ENCODE peak calls at places on chromosomes 5 and 9, in four cellular contexts. I is neural progenitor cell, K is cardiac muscle cell, Z is PC-9. V is an unnamed sample.
A peak's percentile ranks its signal among the peaks of the same experiment; 100 is the strongest.

GRCh38 chr5:36897616-36898015 is 21.0 kb downstream of the NIPBL start:
- DNase-seq in Z (no peak), I (no peak), K (no peak), V (no peak)

GRCh38 chr5:73030995-73031394 is 75.2 kb downstream of the FCHO2 start:
- DNase-seq in I (peak; percentile 53), Z (peak; percentile 63), K (peak; percentile 39), V (no peak)

GRCh38 chr9:3699868-3700267 is 174.1 kb upstream of the RFX3 start:
- DNase-seq in I (no peak), K (no peak), Z (no peak), V (peak; percentile 69)

GRCh38 chr5:169081008-169081724 is 219.8 kb downstream of the SLIT3 start:
- DNase-seq in I (no peak), K (no peak), Z (no peak), V (no peak)

GRCh38 chr5:172743112-172743959 is 27.7 kb downstream of the DUSP1 start:
- DNase-seq in K (no peak), Z (no peak), I (no peak), V (no peak)

GRCh38 chr9:100492952-100493351 is 20.0 kb downstream of the TMEFF1 start:
- DNase-seq in K (no peak), Z (no peak), I (no peak), V (no peak)

GRCh38 chr5:149207821-149208220 is 63.8 kb upstream of the AFAP1L1 start:
- DNase-seq in I (no peak), Z (no peak), K (no peak), V (no peak)

GRCh38 chr9:2053883-2054845 is 39.0 kb downstream of the SMARCA2 start:
- DNase-seq in I (no peak), K (no peak), Z (no peak), V (no peak)

GRCh38 chr5:130337179-130337888 is 433.1 kb downstream of the CHSY3 start:
- DNase-seq in Z (no peak), K (no peak), I (no peak), V (no peak)

GRCh38 chr9:103798620-103799019 is 295.5 kb upstream of the SMC2 start:
- DNase-seq in K (no peak), Z (no peak), I (no peak), V (no peak)

GRCh38 chr5:9927106-9927505 is 297.0 kb upstream of the TAS2R1 start:
- DNase-seq in K (no peak), I (peak; percentile 45), Z (no peak), V (no peak)

GRCh38 chr9:98045234-98046160 is 11.0 kb upstream of the NANS start:
- DNase-seq in I (no peak), K (no peak), Z (no peak), V (peak; percentile 94)

GRCh38 chr5:7185742-7186141 is 210.2 kb upstream of the ADCY2 start:
- DNase-seq in K (no peak), I (no peak), Z (no peak), V (no peak)

GRCh38 chr5:138752951-138753793 is at the start of gene CTNNA1:
- DNase-seq in I (peak; percentile 92), Z (peak; percentile 89), K (peak; percentile 81), V (no peak)

GRCh38 chr5:141100243-141100805 is at the start of gene PCDHB3:
- DNase-seq in Z (no peak), I (no peak), K (no peak), V (no peak)

GRCh38 chr5:52356311-52356918 is 431.3 kb upstream of the ITGA1 start:
- DNase-seq in K (peak; percentile 26), Z (no peak), I (peak; percentile 40), V (peak; percentile 8)

GRCh38 chr5:107783551-107783950 is 112.8 kb upstream of the EFNA5 start:
- DNase-seq in Z (no peak), K (no peak), I (no peak), V (no peak)

GRCh38 chr9:16321461-16322119 is 548.9 kb downstream of the BNC2 start:
- DNase-seq in Z (no peak), I (peak; percentile 32), K (no peak), V (no peak)

GRCh38 chr5:96896806-96897205 is 20.5 kb downstream of the ERAP2 start:
- DNase-seq in Z (no peak), I (no peak), K (no peak), V (no peak)

DNA sequence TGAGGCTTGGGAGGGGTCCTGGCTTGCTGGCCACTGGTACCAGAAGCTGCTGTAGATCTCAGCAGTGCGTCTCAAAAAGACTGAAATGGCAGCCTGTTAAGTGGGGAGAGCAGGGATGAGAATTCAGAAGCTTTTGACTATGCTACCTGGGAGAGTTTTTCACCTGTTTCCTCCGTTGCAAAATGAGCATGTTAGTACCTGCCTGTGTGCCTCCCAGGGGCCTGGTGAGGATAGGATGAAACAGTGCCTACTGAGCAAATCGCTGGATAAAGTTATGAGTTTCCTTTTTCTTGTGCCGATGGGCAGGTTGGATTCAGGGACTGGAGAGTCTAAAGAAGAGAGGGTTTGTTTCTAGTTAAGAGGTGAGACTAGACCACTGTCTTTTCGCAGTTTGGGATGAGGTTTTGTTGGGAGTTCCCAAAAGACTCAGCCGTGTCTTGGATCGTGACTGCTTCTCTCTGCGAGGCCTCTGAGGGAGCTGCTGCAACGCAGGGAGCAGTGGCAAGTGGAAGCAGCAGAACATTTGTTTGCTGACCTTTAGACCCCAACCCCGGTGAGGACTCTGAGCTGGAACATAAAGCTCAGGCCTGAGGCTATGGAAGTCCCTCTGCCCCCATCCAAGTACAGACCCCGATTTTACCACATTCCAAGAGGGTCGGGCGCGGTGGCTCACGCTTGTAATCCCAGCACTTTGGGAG is 1.4 kb downstream of the RALGPS1 start:
- DNase-seq in Z (peak; percentile 4), I (no peak), K (no peak), V (no peak)
- H3K4me3 ChIP-seq in Z (peak overlapping the region; percentile 61), I (peak overlapping the region; percentile 60), K (peak overlapping the region; percentile 69), V (peak overlapping the region; percentile 59)

DNA sequence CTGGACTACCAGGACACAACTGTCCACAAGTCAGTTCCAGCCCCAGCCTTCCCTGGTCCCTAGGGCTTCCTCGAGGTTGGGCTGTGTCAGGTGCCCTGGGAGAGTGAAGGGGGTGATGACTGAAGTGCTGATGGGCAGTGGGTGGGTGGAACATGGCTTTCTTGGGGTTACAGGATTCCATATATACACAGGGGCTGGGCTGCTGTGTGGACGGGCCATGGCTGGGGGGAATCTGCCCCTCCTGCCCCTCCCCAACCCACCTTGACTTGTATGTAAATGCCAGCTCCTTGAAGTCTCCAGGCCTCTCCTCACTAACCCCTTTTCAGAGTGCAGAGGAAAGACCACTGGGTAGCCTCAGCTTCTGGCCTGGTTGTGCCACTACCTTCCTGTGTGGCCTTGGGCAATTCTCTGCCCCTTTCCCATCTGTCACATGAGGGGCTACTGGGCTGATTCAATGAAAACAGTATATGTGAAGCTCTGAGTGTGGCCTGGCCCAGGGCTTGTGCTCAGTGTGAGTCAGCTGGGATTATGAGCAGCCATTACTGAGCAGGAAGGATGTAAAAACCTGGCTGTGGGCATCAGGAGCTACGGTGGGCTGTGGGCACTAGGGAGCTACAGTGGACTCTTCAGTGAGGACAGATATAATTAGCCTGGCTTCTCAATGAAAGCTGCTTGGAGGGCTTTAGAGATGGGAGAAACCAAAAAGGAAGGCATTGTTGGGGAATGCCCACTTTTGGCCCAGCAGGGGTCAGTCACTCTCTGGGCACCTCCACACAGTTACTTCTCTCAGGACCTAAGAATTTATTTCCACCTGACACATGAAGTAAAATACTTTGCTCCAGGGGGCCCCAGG is 23.3 kb downstream of the PITX1 start:
- DNase-seq in K (no peak), I (no peak), Z (peak; percentile 26), V (no peak)
- TF ChIP-seq CTCF in K (peak; percentile 21), I (no peak), Z (peak; percentile 62), V (peak; percentile 6)

GRCh38 chr9:13717356-13718057 is 438.0 kb upstream of the MPDZ start:
- DNase-seq in Z (no peak), I (no peak), K (no peak), V (no peak)
- H3K4me3 ChIP-seq in Z (no peak overlapping the region), I (no peak overlapping the region), K (no peak overlapping the region), V (no peak overlapping the region)

GRCh38 chr5:116032094-116032517 is at the start of gene ARL14EPL:
- DNase-seq in Z (peak; percentile 58), I (peak; percentile 18), K (peak; percentile 14), V (no peak)
- TF ChIP-seq CTCF in Z (peak; percentile 39), I (peak; percentile 24), K (peak; percentile 49), V (peak; percentile 52)

GRCh38 chr9:72904267-72905093 is 48.4 kb downstream of the ALDH1A1 start:
- DNase-seq in K (no peak), I (no peak), Z (no peak), V (no peak)

GRCh38 chr9:72906810-72907209 is 46.0 kb downstream of the ALDH1A1 start:
- DNase-seq in I (no peak), Z (no peak), K (no peak), V (no peak)

GRCh38 chr9:72909428-72909827 is 43.4 kb downstream of the ALDH1A1 start:
- DNase-seq in K (no peak), I (no peak), Z (no peak), V (no peak)

GRCh38 chr9:72905514-72906480 is 47.1 kb downstream of the ALDH1A1 start:
- DNase-seq in Z (no peak), I (no peak), K (no peak), V (no peak)

DNA sequence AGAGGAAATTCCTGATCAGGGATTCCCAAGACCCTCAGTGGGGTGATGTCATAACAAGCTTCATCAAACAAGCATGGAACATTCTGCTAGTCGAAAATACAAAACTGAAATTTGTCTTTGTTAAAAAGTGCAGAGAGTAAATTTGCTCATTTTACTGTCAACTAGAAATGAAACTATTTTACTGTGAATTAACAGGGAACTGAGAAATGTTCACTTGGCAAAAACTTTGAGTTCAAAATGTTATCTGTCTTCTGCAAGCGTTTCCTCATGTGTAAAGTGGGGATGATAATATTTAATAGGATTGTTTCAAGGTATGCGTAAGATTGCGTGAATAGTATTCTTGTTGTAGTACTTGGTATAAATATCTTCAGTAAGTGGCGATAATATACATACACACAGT is 45.4 kb downstream of the ALDH1A1 start:
- DNase-seq in I (no peak), Z (no peak), K (no peak), V (no peak)
- H3K4me3 ChIP-seq in I (no peak overlapping the region), Z (no peak overlapping the region), K (no peak overlapping the region), V (no peak overlapping the region)

GRCh38 chr5:177987326-177987725 is 8.7 kb downstream of the PROP1 start:
- DNase-seq in K (no peak), Z (no peak), I (no peak), V (no peak)
- TF ChIP-seq CTCF in K (no peak), Z (no peak), I (no peak), V (no peak)

DNA sequence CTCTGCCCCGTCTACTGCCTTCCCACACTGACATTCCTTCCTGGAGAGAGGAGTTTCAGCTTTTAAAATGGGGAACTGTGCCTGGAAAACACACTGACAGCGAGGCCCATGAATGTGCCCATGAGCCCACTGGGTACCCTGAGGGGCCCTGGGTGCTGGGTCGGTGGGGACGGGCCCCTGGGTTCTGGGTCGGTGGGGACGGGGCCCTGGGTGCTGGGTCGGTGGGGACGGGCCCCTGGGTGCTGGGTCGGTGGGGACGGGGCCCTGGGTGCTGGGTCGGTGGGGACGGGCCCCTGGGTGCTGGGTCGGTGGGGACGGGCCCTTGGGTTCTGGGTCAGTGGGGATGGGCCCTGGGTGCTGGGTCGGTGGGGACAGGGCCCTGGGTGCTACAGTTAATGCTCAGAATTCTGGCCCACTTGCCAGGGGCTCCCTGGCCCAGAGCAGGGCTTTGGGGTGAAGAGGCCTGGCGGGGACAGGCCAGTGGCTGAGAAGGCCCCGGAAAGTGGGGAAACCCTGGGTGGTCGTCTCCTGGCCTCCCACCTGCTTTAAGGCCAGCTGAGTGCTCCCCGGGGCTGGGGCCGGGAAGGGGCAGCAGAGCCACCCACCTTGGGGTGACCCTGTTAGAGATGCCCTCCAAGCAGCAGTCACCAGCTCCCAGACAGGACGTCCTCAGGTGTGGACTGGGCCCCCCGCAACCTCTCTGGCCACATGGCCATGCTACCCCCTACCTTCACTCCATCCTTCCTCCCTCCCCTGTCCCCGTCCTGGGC is 2.5 kb downstream of the GPSM1 start:
- DNase-seq in Z (no peak), I (no peak), K (no peak), V (no peak)
- H3K4me3 ChIP-seq in Z (no peak overlapping the region), I (no peak overlapping the region), K (no peak overlapping the region), V (no peak overlapping the region)

V was measured in LNCaP clone FGC.